ENCODE peak calls at places on chromosomes 6 and 20, in ten cellular contexts. One of them, this sample, is unnamed.

GRCh38 chr6:169793408-169793807 is 42.0 kb downstream of the ERMARD start:
- DNase-seq in transverse colon: no peak
- DNase-seq in stomach: no peak
- DNase-seq in CD8-positive, alpha-beta T cell: no peak
- DNase-seq in mammary epithelial cell: no peak
- DNase-seq in esophagus squamous epithelium: no peak
- DNase-seq in neural progenitor cell: no peak
- DNase-seq in mesendoderm: no peak
- DNase-seq in PC-9: no peak
- DNase-seq in effector memory CD4-positive, alpha-beta T cell: no peak
- DNase-seq in this sample: no peak

GRCh38 chr6:156336096-156336495 is 441.1 kb upstream of the ARID1B start:
- DNase-seq in transverse colon: no peak
- DNase-seq in stomach: no peak
- DNase-seq in CD8-positive, alpha-beta T cell: no peak
- DNase-seq in mammary epithelial cell: no peak
- DNase-seq in esophagus squamous epithelium: no peak
- DNase-seq in neural progenitor cell: peak
- DNase-seq in mesendoderm: peak
- DNase-seq in PC-9: no peak
- DNase-seq in effector memory CD4-positive, alpha-beta T cell: no peak
- DNase-seq in this sample: no peak

GRCh38 chr6:30263734-30264133 is 50.5 kb upstream of the TRIM26 start:
- DNase-seq in transverse colon: no peak
- DNase-seq in stomach: no peak
- DNase-seq in CD8-positive, alpha-beta T cell: no peak
- DNase-seq in mammary epithelial cell: peak
- DNase-seq in esophagus squamous epithelium: no peak
- DNase-seq in neural progenitor cell: no peak
- DNase-seq in mesendoderm: peak
- DNase-seq in PC-9: peak
- DNase-seq in effector memory CD4-positive, alpha-beta T cell: no peak
- DNase-seq in this sample: no peak

GRCh38 chr6:120431841-120432240 is 902.4 kb downstream of the TBC1D32 start:
- DNase-seq in transverse colon: no peak
- DNase-seq in stomach: no peak
- DNase-seq in CD8-positive, alpha-beta T cell: no peak
- DNase-seq in mammary epithelial cell: no peak
- DNase-seq in esophagus squamous epithelium: no peak
- DNase-seq in neural progenitor cell: no peak
- DNase-seq in mesendoderm: no peak
- DNase-seq in PC-9: no peak
- DNase-seq in effector memory CD4-positive, alpha-beta T cell: no peak
- DNase-seq in this sample: no peak

GRCh38 chr6:87393026-87393622 is 14.6 kb upstream of the CFAP206 start:
- DNase-seq in transverse colon: no peak
- DNase-seq in stomach: no peak
- DNase-seq in CD8-positive, alpha-beta T cell: peak
- DNase-seq in mammary epithelial cell: peak
- DNase-seq in esophagus squamous epithelium: no peak
- DNase-seq in neural progenitor cell: peak
- DNase-seq in mesendoderm: peak
- DNase-seq in PC-9: peak
- DNase-seq in effector memory CD4-positive, alpha-beta T cell: no peak
- DNase-seq in this sample: no peak

GRCh38 chr6:150573041-150573681 is 26.5 kb upstream of the PLEKHG1 start:
- DNase-seq in transverse colon: no peak
- DNase-seq in stomach: no peak
- DNase-seq in CD8-positive, alpha-beta T cell: no peak
- DNase-seq in mammary epithelial cell: no peak
- DNase-seq in esophagus squamous epithelium: no peak
- DNase-seq in neural progenitor cell: peak
- DNase-seq in mesendoderm: peak
- DNase-seq in PC-9: no peak
- DNase-seq in effector memory CD4-positive, alpha-beta T cell: no peak
- DNase-seq in this sample: no peak

GRCh38 chr6:117971637-117972036 is 64.6 kb downstream of the SLC35F1 start:
- DNase-seq in transverse colon: no peak
- DNase-seq in stomach: no peak
- DNase-seq in CD8-positive, alpha-beta T cell: no peak
- DNase-seq in mammary epithelial cell: no peak
- DNase-seq in esophagus squamous epithelium: no peak
- DNase-seq in neural progenitor cell: no peak
- DNase-seq in mesendoderm: no peak
- DNase-seq in PC-9: no peak
- DNase-seq in effector memory CD4-positive, alpha-beta T cell: no peak
- DNase-seq in this sample: no peak

GRCh38 chr6:41780623-41781301 is at the start of gene PRICKLE4:
- DNase-seq in transverse colon: peak
- DNase-seq in stomach: peak
- DNase-seq in CD8-positive, alpha-beta T cell: no peak
- DNase-seq in mammary epithelial cell: no peak
- DNase-seq in esophagus squamous epithelium: no peak
- DNase-seq in neural progenitor cell: peak
- DNase-seq in mesendoderm: peak
- DNase-seq in PC-9: peak
- DNase-seq in effector memory CD4-positive, alpha-beta T cell: no peak
- DNase-seq in this sample: no peak

GRCh38 chr6:123945386-123945785 is 141.7 kb downstream of the NKAIN2 start:
- DNase-seq in transverse colon: no peak
- DNase-seq in stomach: no peak
- DNase-seq in CD8-positive, alpha-beta T cell: no peak
- DNase-seq in mammary epithelial cell: no peak
- DNase-seq in esophagus squamous epithelium: no peak
- DNase-seq in neural progenitor cell: no peak
- DNase-seq in mesendoderm: no peak
- DNase-seq in PC-9: no peak
- DNase-seq in effector memory CD4-positive, alpha-beta T cell: no peak
- DNase-seq in this sample: no peak

GRCh38 chr20:38231786-38232130 is 28.8 kb downstream of the KIAA1755 start:
- DNase-seq in transverse colon: no peak
- DNase-seq in stomach: no peak
- DNase-seq in CD8-positive, alpha-beta T cell: no peak
- DNase-seq in mammary epithelial cell: no peak
- DNase-seq in esophagus squamous epithelium: no peak
- DNase-seq in neural progenitor cell: no peak
- DNase-seq in mesendoderm: no peak
- DNase-seq in PC-9: no peak
- DNase-seq in effector memory CD4-positive, alpha-beta T cell: no peak
- DNase-seq in this sample: no peak

GRCh38 chr6:152378154-152378553 is 259.0 kb downstream of the SYNE1 start:
- DNase-seq in transverse colon: no peak
- DNase-seq in stomach: no peak
- DNase-seq in CD8-positive, alpha-beta T cell: no peak
- DNase-seq in mammary epithelial cell: peak
- DNase-seq in esophagus squamous epithelium: no peak
- DNase-seq in neural progenitor cell: peak
- DNase-seq in mesendoderm: peak
- DNase-seq in PC-9: no peak
- DNase-seq in effector memory CD4-positive, alpha-beta T cell: no peak
- DNase-seq in this sample: peak

GRCh38 chr6:36289281-36290018 is 19.6 kb downstream of the PNPLA1 start:
- DNase-seq in transverse colon: no peak
- DNase-seq in stomach: no peak
- DNase-seq in CD8-positive, alpha-beta T cell: no peak
- DNase-seq in mammary epithelial cell: peak
- DNase-seq in esophagus squamous epithelium: no peak
- DNase-seq in neural progenitor cell: peak
- DNase-seq in mesendoderm: peak
- DNase-seq in PC-9: peak
- DNase-seq in effector memory CD4-positive, alpha-beta T cell: no peak
- DNase-seq in this sample: no peak

GRCh38 chr6:152160346-152160745 is 352.9 kb downstream of the ESR1 start:
- DNase-seq in transverse colon: no peak
- DNase-seq in stomach: no peak
- DNase-seq in CD8-positive, alpha-beta T cell: no peak
- DNase-seq in mammary epithelial cell: peak
- DNase-seq in esophagus squamous epithelium: no peak
- DNase-seq in neural progenitor cell: no peak
- DNase-seq in mesendoderm: no peak
- DNase-seq in PC-9: no peak
- DNase-seq in effector memory CD4-positive, alpha-beta T cell: no peak
- DNase-seq in this sample: no peak

GRCh38 chr6:42250509-42250908 is 32.8 kb upstream of the MRPS10 start:
- DNase-seq in transverse colon: no peak
- DNase-seq in stomach: no peak
- DNase-seq in CD8-positive, alpha-beta T cell: no peak
- DNase-seq in mammary epithelial cell: no peak
- DNase-seq in esophagus squamous epithelium: no peak
- DNase-seq in neural progenitor cell: peak
- DNase-seq in mesendoderm: peak
- DNase-seq in PC-9: no peak
- DNase-seq in effector memory CD4-positive, alpha-beta T cell: no peak
- DNase-seq in this sample: no peak

GRCh38 chr6:111626446-111626845 is 20.8 kb upstream of the TRAF3IP2 start:
- DNase-seq in transverse colon: no peak
- DNase-seq in stomach: no peak
- DNase-seq in CD8-positive, alpha-beta T cell: no peak
- DNase-seq in mammary epithelial cell: no peak
- DNase-seq in esophagus squamous epithelium: no peak
- DNase-seq in neural progenitor cell: peak
- DNase-seq in mesendoderm: no peak
- DNase-seq in PC-9: no peak
- DNase-seq in effector memory CD4-positive, alpha-beta T cell: no peak
- DNase-seq in this sample: no peak

GRCh38 chr6:37251211-37251610 is 6.4 kb upstream of the TBC1D22B start:
- DNase-seq in transverse colon: no peak
- DNase-seq in stomach: no peak
- DNase-seq in CD8-positive, alpha-beta T cell: no peak
- DNase-seq in mammary epithelial cell: peak
- DNase-seq in esophagus squamous epithelium: no peak
- DNase-seq in neural progenitor cell: no peak
- DNase-seq in mesendoderm: no peak
- DNase-seq in PC-9: no peak
- DNase-seq in effector memory CD4-positive, alpha-beta T cell: no peak
- DNase-seq in this sample: no peak

GRCh38 chr20:35502352-35502751 is 27.1 kb downstream of the C20orf173 start:
- DNase-seq in transverse colon: peak
- DNase-seq in stomach: no peak
- DNase-seq in CD8-positive, alpha-beta T cell: no peak
- DNase-seq in mammary epithelial cell: no peak
- DNase-seq in esophagus squamous epithelium: no peak
- DNase-seq in neural progenitor cell: no peak
- DNase-seq in mesendoderm: no peak
- DNase-seq in PC-9: no peak
- DNase-seq in effector memory CD4-positive, alpha-beta T cell: no peak
- DNase-seq in this sample: no peak
- H3K27ac ChIP-seq in transverse colon: no peak
- H3K27ac ChIP-seq in stomach: no peak
- H3K27ac ChIP-seq in CD8-positive, alpha-beta T cell: no peak
- H3K27ac ChIP-seq in mammary epithelial cell: no peak
- H3K27ac ChIP-seq in esophagus squamous epithelium: no peak
- H3K27ac ChIP-seq in neural progenitor cell: no peak
- H3K27ac ChIP-seq in mesendoderm: no peak
- H3K27ac ChIP-seq in PC-9: no peak
- H3K27ac ChIP-seq in effector memory CD4-positive, alpha-beta T cell: no peak
- H3K27ac ChIP-seq in this sample: no peak

DNA sequence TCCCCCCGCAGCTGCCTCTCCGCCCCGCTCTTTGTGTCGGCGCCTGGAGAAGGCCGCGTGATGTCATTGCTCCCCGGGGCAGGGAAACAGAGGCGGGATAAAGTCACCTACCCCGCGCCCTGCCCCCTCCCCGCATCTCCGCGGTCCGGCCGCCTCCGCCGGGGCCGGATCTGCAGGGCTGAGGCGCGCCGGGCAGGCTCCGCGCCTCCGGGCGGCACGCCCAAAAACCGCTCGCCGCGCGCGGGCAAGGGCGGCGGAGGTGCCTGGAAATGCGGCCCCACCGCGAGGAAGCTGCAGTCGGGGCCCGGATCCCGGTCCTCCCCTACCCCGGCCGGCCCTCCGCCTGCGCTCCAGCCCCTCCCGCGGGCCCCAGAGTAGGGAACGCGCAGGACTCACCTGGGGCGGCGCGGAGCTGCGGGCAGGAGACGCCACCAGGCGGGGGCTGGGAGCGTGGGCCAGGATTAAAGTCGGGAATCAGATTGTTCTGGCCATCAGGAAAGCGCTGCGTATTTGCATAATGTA is at the start of gene FAXC:
- DNase-seq in transverse colon: peak
- DNase-seq in stomach: peak
- DNase-seq in CD8-positive, alpha-beta T cell: no peak
- DNase-seq in mammary epithelial cell: peak
- DNase-seq in esophagus squamous epithelium: no peak
- DNase-seq in neural progenitor cell: peak
- DNase-seq in mesendoderm: peak
- DNase-seq in PC-9: peak
- DNase-seq in effector memory CD4-positive, alpha-beta T cell: no peak
- DNase-seq in this sample: no peak
- H3K27ac ChIP-seq in transverse colon: peak
- H3K27ac ChIP-seq in stomach: peak
- H3K27ac ChIP-seq in CD8-positive, alpha-beta T cell: no peak
- H3K27ac ChIP-seq in mammary epithelial cell: peak
- H3K27ac ChIP-seq in esophagus squamous epithelium: peak
- H3K27ac ChIP-seq in neural progenitor cell: no peak
- H3K27ac ChIP-seq in mesendoderm: peak
- H3K27ac ChIP-seq in PC-9: no peak
- H3K27ac ChIP-seq in effector memory CD4-positive, alpha-beta T cell: no peak
- H3K27ac ChIP-seq in this sample: peak

GRCh38 chr6:144845181-144845580 is 560.0 kb downstream of the UTRN start:
- DNase-seq in transverse colon: no peak
- DNase-seq in stomach: no peak
- DNase-seq in CD8-positive, alpha-beta T cell: no peak
- DNase-seq in mammary epithelial cell: no peak
- DNase-seq in esophagus squamous epithelium: no peak
- DNase-seq in neural progenitor cell: no peak
- DNase-seq in mesendoderm: no peak
- DNase-seq in PC-9: no peak
- DNase-seq in effector memory CD4-positive, alpha-beta T cell: no peak
- DNase-seq in this sample: no peak
- H3K27ac ChIP-seq in transverse colon: no peak
- H3K27ac ChIP-seq in stomach: no peak
- H3K27ac ChIP-seq in CD8-positive, alpha-beta T cell: no peak
- H3K27ac ChIP-seq in mammary epithelial cell: no peak
- H3K27ac ChIP-seq in esophagus squamous epithelium: no peak
- H3K27ac ChIP-seq in neural progenitor cell: no peak
- H3K27ac ChIP-seq in mesendoderm: no peak
- H3K27ac ChIP-seq in PC-9: no peak
- H3K27ac ChIP-seq in effector memory CD4-positive, alpha-beta T cell: no peak
- H3K27ac ChIP-seq in this sample: no peak

DNA sequence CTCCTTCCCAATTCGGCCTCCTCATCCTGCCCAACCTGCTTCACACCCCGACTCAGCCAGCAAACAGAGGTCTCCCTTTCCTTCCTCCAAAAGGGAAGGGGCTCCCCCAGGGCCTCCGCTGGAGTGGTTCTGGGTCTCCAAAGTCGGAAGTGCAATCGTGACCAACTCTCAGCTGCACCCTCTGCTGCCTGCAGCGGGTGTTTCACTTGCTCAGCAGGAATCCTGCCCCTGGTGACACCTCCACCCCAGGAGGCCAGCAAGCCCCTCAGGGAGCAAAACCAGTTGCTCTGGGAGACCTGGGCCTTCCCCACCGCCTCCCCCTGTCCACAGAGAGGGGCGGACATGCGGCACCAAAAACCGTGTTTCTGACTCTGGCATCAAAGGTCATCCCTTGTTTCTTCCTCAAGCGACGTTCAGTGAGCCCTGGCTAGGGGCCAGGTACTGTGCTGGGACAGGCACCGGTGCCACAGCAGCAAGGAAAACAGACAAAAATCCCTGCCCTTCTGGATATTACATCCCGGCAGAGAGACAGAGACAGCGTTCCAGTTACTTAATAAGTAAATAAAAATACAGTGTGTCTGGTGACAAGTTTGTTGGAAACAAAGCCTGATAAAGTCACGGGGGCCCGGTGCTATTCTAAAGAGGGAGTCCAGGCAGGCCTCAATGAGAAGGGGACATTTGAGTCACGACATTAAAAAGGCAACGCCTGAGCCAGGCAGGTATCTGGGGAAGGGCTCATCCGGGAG is 219.0 kb downstream of the BMP7 start:
- DNase-seq in transverse colon: peak
- DNase-seq in stomach: no peak
- DNase-seq in CD8-positive, alpha-beta T cell: no peak
- DNase-seq in mammary epithelial cell: no peak
- DNase-seq in esophagus squamous epithelium: no peak
- DNase-seq in neural progenitor cell: no peak
- DNase-seq in mesendoderm: no peak
- DNase-seq in PC-9: peak
- DNase-seq in effector memory CD4-positive, alpha-beta T cell: no peak
- DNase-seq in this sample: peak
- H3K27ac ChIP-seq in transverse colon: no peak
- H3K27ac ChIP-seq in stomach: no peak
- H3K27ac ChIP-seq in CD8-positive, alpha-beta T cell: no peak
- H3K27ac ChIP-seq in mammary epithelial cell: no peak
- H3K27ac ChIP-seq in esophagus squamous epithelium: peak
- H3K27ac ChIP-seq in neural progenitor cell: no peak
- H3K27ac ChIP-seq in mesendoderm: no peak
- H3K27ac ChIP-seq in PC-9: peak
- H3K27ac ChIP-seq in effector memory CD4-positive, alpha-beta T cell: no peak
- H3K27ac ChIP-seq in this sample: no peak